ENCODE peak calls at places on chromosomes 5 and 9, in five cellular contexts. S is GM19239, T is foreskin fibroblast, J is A549, X is iPS DF 19.7. D is an unnamed sample.

GRCh38 chr9:129140397-129141065 is 29.3 kb downstream of the PTPA start:
- DNase-seq in X (no peak), J (no peak), S (no peak), T (no peak), D (no peak)

GRCh38 chr5:32909207-32909606 is 198.1 kb downstream of the NPR3 start:
- DNase-seq in J (no peak), X (no peak), S (no peak), T (peak), D (peak)

GRCh38 chr9:3873818-3874217 is 348.0 kb upstream of the RFX3 start:
- DNase-seq in T (no peak), X (no peak), J (no peak), S (no peak), D (no peak)

GRCh38 chr9:17761984-17762676 is 183.3 kb downstream of the SH3GL2 start:
- DNase-seq in T (no peak), X (no peak), J (no peak), S (no peak), D (no peak)

GRCh38 chr9:135255033-135255842 is 167.8 kb downstream of the OLFM1 start:
- DNase-seq in S (no peak), J (no peak), X (no peak), T (no peak), D (no peak)

GRCh38 chr9:34985311-34985899 is 4.1 kb upstream of the DNAJB5 start:
- DNase-seq in J (peak), X (no peak), T (peak), S (no peak), D (no peak)

GRCh38 chr9:1505489-1505888 is 455.3 kb downstream of the DMRT2 start:
- DNase-seq in T (no peak), S (no peak), J (no peak), X (no peak), D (no peak)

GRCh38 chr5:6110441-6111005 is 267.8 kb downstream of the MED10 start:
- DNase-seq in J (no peak), X (no peak), T (no peak), S (no peak), D (no peak)

GRCh38 chr5:148632978-148633377 is 21.3 kb downstream of the HTR4 start:
- DNase-seq in S (no peak), X (no peak), J (no peak), T (no peak), D (no peak)

GRCh38 chr5:146283344-146283761 is 55.3 kb upstream of the POU4F3 start:
- DNase-seq in J (peak), X (no peak), T (peak), S (no peak), D (peak)

GRCh38 chr5:43231977-43232376 is 40.0 kb downstream of the NIM1K start:
- DNase-seq in X (no peak), S (no peak), T (no peak), J (no peak), D (no peak)

GRCh38 chr5:39428639-39429038 is 3.9 kb upstream of the DAB2 start:
- DNase-seq in X (no peak), T (no peak), S (no peak), J (no peak), D (no peak)